ENCODE peak calls at places on chromosomes 5 and 9, in six cellular contexts. L, M, G, O, S and J are unnamed samples.

GRCh38 chr5:35811108-35811741 is 45.5 kb upstream of the IL7R start:
- DNase-seq in L (no peak), M (no peak), G (peak), O (no peak), S (no peak), J (no peak)

GRCh38 chr9:103899836-103900235 is 194.3 kb upstream of the SMC2 start:
- DNase-seq in L (no peak), M (no peak), G (no peak), O (no peak), S (no peak), J (no peak)

GRCh38 chr9:133031496-133031911 is 707 bp downstream of the GTF3C5 start:
- DNase-seq in L (no peak), M (no peak), G (no peak), O (peak), S (no peak), J (no peak)

GRCh38 chr5:131514316-131515275 is 120.4 kb downstream of the RAPGEF6 start:
- DNase-seq in L (no peak), M (no peak), G (peak), O (no peak), S (no peak), J (peak)

GRCh38 chr9:135531096-135531495 is 9.9 kb downstream of the LCN1 start:
- DNase-seq in L (no peak), M (no peak), G (no peak), O (no peak), S (no peak), J (no peak)

GRCh38 chr5:145941677-145942130 is 5.3 kb downstream of the SH3RF2 start:
- DNase-seq in L (no peak), M (no peak), G (no peak), O (no peak), S (no peak), J (no peak)

GRCh38 chr5:160312139-160312959 is at the start of gene CCNJL:
- DNase-seq in L (no peak), M (peak), G (no peak), O (peak), S (no peak), J (peak)

GRCh38 chr9:96436063-96436455 is 13.9 kb upstream of the HABP4 start:
- DNase-seq in L (no peak), M (no peak), G (no peak), O (no peak), S (no peak), J (no peak)

GRCh38 chr5:6525910-6526309 is 77.3 kb downstream of the UBE2QL1 start:
- DNase-seq in L (no peak), M (peak), G (peak), O (peak), S (no peak), J (peak)

GRCh38 chr5:9622891-9623547 is 7.1 kb downstream of the TAS2R1 start:
- DNase-seq in L (no peak), M (no peak), G (peak), O (no peak), S (no peak), J (no peak)

GRCh38 chr9:101274971-101275670 is 109.7 kb downstream of the BAAT start:
- DNase-seq in L (no peak), M (no peak), G (no peak), O (no peak), S (no peak), J (no peak)

GRCh38 chr5:78005021-78005785 is 229.1 kb upstream of the TBCA start:
- DNase-seq in L (no peak), M (no peak), G (peak), O (no peak), S (no peak), J (no peak)

GRCh38 chr5:147483197-147483790 is 26.6 kb downstream of the DPYSL3 start:
- DNase-seq in L (no peak), M (no peak), G (no peak), O (no peak), S (no peak), J (no peak)

GRCh38 chr9:126464694-126465441 is 138.2 kb downstream of the MVB12B start:
- DNase-seq in L (no peak), M (no peak), G (no peak), O (no peak), S (no peak), J (no peak)

GRCh38 chr5:139639619-139640431 is 8.3 kb upstream of the CXXC5 start:
- DNase-seq in L (peak), M (no peak), G (no peak), O (peak), S (no peak), J (no peak)

GRCh38 chr9:137070906-137071275 is 534 bp upstream of the SAPCD2 start:
- DNase-seq in L (no peak), M (peak), G (no peak), O (no peak), S (no peak), J (peak)

GRCh38 chr5:8184455-8185063 is 315.6 kb downstream of the MTRR start:
- DNase-seq in L (no peak), M (peak), G (peak), O (peak), S (no peak), J (peak)

GRCh38 chr5:140126315-140127012 is 727 bp downstream of the IGIP start:
- DNase-seq in L (no peak), M (no peak), G (no peak), O (no peak), S (no peak), J (no peak)

GRCh38 chr5:106397700-106398099 is 1273.0 kb downstream of the EFNA5 start:
- DNase-seq in L (no peak), M (no peak), G (peak), O (peak), S (no peak), J (no peak)

GRCh38 chr5:178106556-178107239 is 6.6 kb upstream of the N4BP3 start:
- DNase-seq in L (no peak), M (no peak), G (no peak), O (peak), S (no peak), J (peak)

GRCh38 chr5:138974227-138975063 is 99.3 kb upstream of the LRRTM2 start:
- DNase-seq in L (no peak), M (no peak), G (peak), O (no peak), S (peak), J (no peak)

GRCh38 chr5:176579323-176579722 is 30.2 kb downstream of the CDHR2 start:
- DNase-seq in L (no peak), M (no peak), G (no peak), O (no peak), S (no peak), J (no peak)

GRCh38 chr5:141192110-141192725 is at the start of gene PCDHB10:
- DNase-seq in L (no peak), M (peak), G (peak), O (peak), S (no peak), J (peak)

GRCh38 chr5:144191998-144192397 is 21.3 kb downstream of the KCTD16 start:
- DNase-seq in L (no peak), M (no peak), G (peak), O (no peak), S (no peak), J (peak)

GRCh38 chr9:33472171-33472920 is 1.4 kb downstream of the NOL6 start:
- DNase-seq in L (no peak), M (no peak), G (no peak), O (no peak), S (no peak), J (peak)

GRCh38 chr9:135488527-135488926 is 8.9 kb downstream of the PPP1R26 start:
- DNase-seq in L (no peak), M (no peak), G (no peak), O (no peak), S (no peak), J (no peak)

GRCh38 chr5:143610946-143611345 is 201.0 kb upstream of the HMHB1 start:
- DNase-seq in L (no peak), M (no peak), G (no peak), O (no peak), S (no peak), J (no peak)

GRCh38 chr9:125932012-125932411 is 184.8 kb downstream of the PBX3 start:
- DNase-seq in L (no peak), M (no peak), G (peak), O (peak), S (peak), J (no peak)

DNA sequence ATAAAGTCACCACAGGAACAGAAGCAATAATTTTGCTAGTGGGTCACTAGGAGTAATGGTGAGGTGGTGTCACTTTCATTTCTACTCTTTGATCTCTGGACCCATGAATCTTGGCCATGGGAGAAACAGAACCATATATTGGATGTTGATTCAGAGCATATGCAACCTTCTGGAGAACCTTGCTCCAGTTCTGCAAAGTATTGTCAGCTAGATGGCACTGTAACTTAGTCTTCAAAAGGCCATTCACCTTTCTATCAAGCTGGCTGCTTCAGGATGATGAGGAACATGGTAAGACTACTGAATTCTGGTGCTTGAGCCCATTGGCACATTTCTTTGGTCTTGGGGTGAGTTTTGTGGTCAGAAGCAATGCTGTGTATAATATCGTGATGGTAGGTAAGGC is 129.1 kb upstream of the FBN2 start:
- DNase-seq in L (no peak), M (no peak), G (peak), O (no peak), S (no peak), J (no peak)
- TF ChIP-seq CTCF in L (no peak), M (no peak), G (peak), O (no peak), S (no peak), J (peak)

GRCh38 chr5:111765613-111766012 is 8.6 kb upstream of the NREP start:
- DNase-seq in L (no peak), M (no peak), G (no peak), O (no peak), S (no peak), J (no peak)

GRCh38 chr5:111758284-111758628 is 1.3 kb upstream of the NREP start:
- DNase-seq in L (no peak), M (no peak), G (no peak), O (no peak), S (no peak), J (no peak)

GRCh38 chr5:111762895-111763294 is 5.9 kb upstream of the NREP start:
- DNase-seq in L (no peak), M (no peak), G (peak), O (no peak), S (no peak), J (no peak)

GRCh38 chr5:111764019-111764418 is 7.0 kb upstream of the NREP start:
- DNase-seq in L (no peak), M (no peak), G (no peak), O (no peak), S (no peak), J (no peak)
- TF ChIP-seq CTCF in L (no peak), M (no peak), G (no peak), O (no peak), S (no peak), J (no peak)

DNA sequence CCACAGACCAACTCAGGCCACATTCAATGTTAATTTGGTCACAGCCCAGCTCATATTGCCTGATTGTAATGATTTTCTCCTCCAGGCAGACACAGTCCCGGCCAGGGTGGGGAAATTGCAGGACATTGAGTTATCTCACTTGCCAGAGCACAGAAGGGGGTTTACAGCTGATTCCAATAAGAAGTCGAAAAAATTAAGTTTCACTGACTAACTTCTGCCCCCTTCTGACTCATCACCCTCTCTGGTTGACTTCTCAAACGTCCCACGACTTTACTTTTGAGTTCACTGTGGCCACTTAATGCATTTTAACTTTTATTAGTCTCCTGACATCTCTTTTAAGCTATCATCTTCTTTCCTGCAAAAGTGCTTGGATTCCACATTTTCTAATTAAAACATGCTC is 321.4 kb upstream of the WWC1 start:
- DNase-seq in L (no peak), M (no peak), G (peak), O (no peak), S (no peak), J (peak)
- TF ChIP-seq CTCF in L (no peak), M (no peak), G (peak), O (no peak), S (no peak), J (no peak)

DNA sequence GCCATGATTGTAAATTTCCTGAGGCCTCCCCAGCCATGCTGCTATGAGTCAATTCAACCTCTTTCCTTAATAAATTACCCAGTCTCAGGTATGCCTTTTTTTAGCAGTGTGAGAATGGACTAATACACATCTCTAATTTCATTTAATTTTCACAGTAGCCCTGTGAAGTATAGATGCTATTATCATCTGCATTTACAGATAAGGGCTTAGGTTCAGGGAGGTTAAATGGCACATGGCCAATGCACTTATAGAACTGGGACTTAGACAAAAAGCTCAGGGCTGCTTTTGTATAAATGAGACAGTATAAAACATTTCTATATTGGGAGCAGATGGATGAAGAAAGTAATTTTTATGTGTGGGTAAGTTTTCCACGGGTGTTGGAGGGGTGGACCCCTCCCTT is 62.9 kb upstream of the PANK3 start:
- DNase-seq in L (no peak), M (no peak), G (no peak), O (no peak), S (no peak), J (no peak)
- TF ChIP-seq CTCF in L (no peak), M (no peak), G (no peak), O (no peak), S (no peak), J (no peak)

GRCh38 chr9:32412440-32412839 is 28.0 kb downstream of the ACO1 start:
- DNase-seq in L (no peak), M (no peak), G (no peak), O (no peak), S (no peak), J (no peak)

GRCh38 chr9:32411753-32412152 is 27.3 kb downstream of the ACO1 start:
- DNase-seq in L (no peak), M (no peak), G (no peak), O (no peak), S (no peak), J (no peak)

GRCh38 chr9:32414856-32415255 is 30.4 kb downstream of the ACO1 start:
- DNase-seq in L (no peak), M (no peak), G (no peak), O (no peak), S (no peak), J (no peak)

DNA sequence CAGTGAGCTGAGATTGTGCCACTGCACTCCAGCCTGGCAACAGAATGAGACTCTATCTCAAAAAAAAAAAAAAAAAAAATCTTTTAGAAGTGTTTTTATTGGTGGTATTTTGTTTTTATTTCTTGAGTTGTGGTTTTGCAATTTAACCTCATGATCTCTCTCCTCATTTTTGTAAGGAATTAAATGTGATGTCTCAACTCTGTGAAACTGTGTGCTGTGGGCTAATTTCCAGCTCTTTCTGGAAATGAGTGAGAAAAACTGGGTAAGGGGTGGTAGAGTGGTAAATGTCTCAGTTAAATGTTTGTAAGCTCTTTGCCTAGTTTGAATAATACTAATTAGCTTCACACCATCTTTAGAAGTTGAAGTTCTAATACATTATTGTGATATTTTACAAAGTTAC is 29.0 kb downstream of the ACO1 start:
- DNase-seq in L (no peak), M (no peak), G (peak), O (no peak), S (no peak), J (no peak)
- TF ChIP-seq CTCF in L (no peak), M (no peak), G (no peak), O (no peak), S (no peak), J (no peak)

GRCh38 chr5:63261695-63262094 is 683.1 kb downstream of the LRRC70 start:
- DNase-seq in L (no peak), M (no peak), G (no peak), O (no peak), S (no peak), J (no peak)

GRCh38 chr5:63262191-63262981 is 683.8 kb downstream of the LRRC70 start:
- DNase-seq in L (no peak), M (no peak), G (peak), O (no peak), S (no peak), J (no peak)

DNA sequence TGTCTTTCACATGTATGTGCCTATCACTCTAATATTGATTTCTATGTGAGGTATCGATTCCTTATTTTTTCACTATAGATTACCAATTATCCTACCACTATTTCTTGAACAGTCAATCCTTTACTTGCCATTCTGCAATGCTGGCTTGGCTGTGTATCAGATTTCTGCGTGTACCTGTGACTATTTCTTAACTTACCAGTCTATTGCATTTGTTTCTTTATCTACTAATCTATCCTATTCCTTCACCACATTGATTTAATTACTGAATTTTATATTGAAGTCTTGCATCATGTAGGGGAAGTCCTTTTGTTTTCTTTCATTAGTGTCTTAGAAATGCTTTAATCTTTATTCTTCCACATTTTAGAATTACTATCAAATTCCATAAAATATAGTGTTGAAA is 684.8 kb downstream of the LRRC70 start:
- DNase-seq in L (no peak), M (no peak), G (peak), O (no peak), S (no peak), J (no peak)
- TF ChIP-seq CTCF in L (no peak), M (no peak), G (no peak), O (no peak), S (no peak), J (no peak)

DNA sequence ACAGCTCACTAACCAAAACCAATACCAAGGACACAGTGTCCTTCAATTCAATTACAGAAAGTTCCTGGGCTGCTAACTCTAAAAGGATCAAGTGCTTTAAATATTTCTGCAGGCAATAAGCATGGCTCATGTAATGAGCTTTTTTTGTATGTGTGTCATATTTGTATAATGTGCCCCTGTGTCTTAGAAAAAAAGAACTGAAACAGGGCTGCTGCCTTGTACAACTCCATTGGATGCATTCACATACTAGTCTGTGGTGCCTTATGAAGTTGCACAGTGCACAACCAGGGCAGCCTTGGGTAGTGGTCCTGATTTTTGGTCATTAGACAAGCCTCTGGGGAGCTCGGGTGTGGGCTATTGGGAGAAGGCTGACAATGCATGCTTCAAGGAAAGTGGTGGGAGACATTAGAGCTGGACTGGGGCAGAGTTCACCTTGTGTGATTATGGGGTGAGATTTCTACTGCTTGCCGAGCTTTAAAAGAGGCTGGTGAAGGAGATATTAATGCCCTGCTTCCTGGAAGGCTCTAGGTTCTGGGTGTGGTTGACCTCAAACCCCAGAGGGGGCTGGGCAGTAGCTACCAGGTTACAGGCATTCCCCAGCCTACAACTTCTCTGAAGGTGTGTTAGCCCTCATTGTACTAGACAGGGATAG is 3.6 kb upstream of the CPEB4 start:
- DNase-seq in L (peak), M (no peak), G (no peak), O (peak), S (no peak), J (peak)
- TF ChIP-seq CTCF in L (no peak), M (no peak), G (no peak), O (no peak), S (no peak), J (no peak)

GRCh38 chr9:70285246-70285645 is 26.5 kb downstream of the SMC5 start:
- DNase-seq in L (no peak), M (no peak), G (peak), O (no peak), S (no peak), J (no peak)
- TF ChIP-seq CTCF in L (no peak), M (no peak), G (no peak), O (no peak), S (no peak), J (no peak)